ENCODE peak calls at places on chromosomes 6 and 20, in four cellular contexts. E, J, P and T are unnamed samples.
A peak's percentile ranks its signal among the peaks of the same experiment; 100 is the strongest.

GRCh38 chr6:120198033-120198432 is 848.5 kb upstream of the MAN1A1 start:
- DNase-seq in J (peak; percentile 0), E (peak; percentile 59), P (no peak), T (no peak)

GRCh38 chr20:12847862-12848261 is 160.9 kb upstream of the SPTLC3 start:
- DNase-seq in P (no peak), E (peak; percentile 11), J (no peak), T (no peak)

GRCh38 chr20:53917145-53918009 is 153.0 kb downstream of the BCAS1 start:
- DNase-seq in E (no peak), J (peak; percentile 73), P (peak; percentile 53), T (peak; percentile 93)

GRCh38 chr6:103122766-103123601 is 1729.5 kb downstream of the GRIK2 start:
- DNase-seq in E (peak; percentile 44), P (peak; percentile 3), J (peak; percentile 27), T (no peak)

GRCh38 chr6:57173056-57173885 is 1.1 kb downstream of the BAG2 start:
- DNase-seq in P (no peak), J (peak; percentile 36), E (peak; percentile 34), T (no peak)

GRCh38 chr20:61303217-61303616 is 51.2 kb downstream of the CDH4 start:
- DNase-seq in E (no peak), J (no peak), P (no peak), T (no peak)

GRCh38 chr6:153131037-153131981 is at the start of gene RGS17:
- DNase-seq in J (peak; percentile 100), P (no peak), E (no peak), T (no peak)

GRCh38 chr20:61964675-61965605 is 100.7 kb downstream of the TAF4 start:
- DNase-seq in P (no peak), J (no peak), E (no peak), T (no peak)

GRCh38 chr6:166500246-166500645 is 86.2 kb downstream of the RAMACL start:
- DNase-seq in E (no peak), J (peak; percentile 91), P (no peak), T (no peak)

GRCh38 chr6:36976509-36976908 is 9.5 kb downstream of the MTCH1 start:
- DNase-seq in J (no peak), E (no peak), P (no peak), T (no peak)

GRCh38 chr20:54624701-54625472 is 149.5 kb downstream of the DOK5 start:
- DNase-seq in P (no peak), J (no peak), E (no peak), T (no peak)

GRCh38 chr20:62742979-62743776 is 34.5 kb downstream of the NTSR1 start:
- DNase-seq in E (no peak), P (no peak), J (no peak), T (no peak)

GRCh38 chr20:47669927-47670890 is 115.1 kb downstream of the SULF2 start:
- DNase-seq in P (no peak), E (no peak), J (no peak), T (no peak)

GRCh38 chr6:41608443-41609151 is 29.7 kb upstream of the MDFI start:
- DNase-seq in P (no peak), J (no peak), E (no peak), T (no peak)

GRCh38 chr6:103273048-103273447 is 1586.7 kb downstream of the HACE1 start:
- DNase-seq in P (peak; percentile 5), E (peak; percentile 5), J (peak; percentile 23), T (no peak)

GRCh38 chr20:24610341-24611115 is 141.1 kb downstream of the SYNDIG1 start:
- DNase-seq in P (no peak), J (no peak), E (no peak), T (no peak)

GRCh38 chr20:10541668-10542411 is 106.7 kb downstream of the SLX4IP start:
- DNase-seq in J (no peak), P (no peak), E (peak; percentile 69), T (no peak)

GRCh38 chr6:49551126-49551865 is 828 bp downstream of the C6orf141 start:
- DNase-seq in P (no peak), E (no peak), J (no peak), T (no peak)

GRCh38 chr6:53659458-53659857 is 6.1 kb downstream of the KLHL31 start:
- DNase-seq in J (no peak), E (no peak), P (no peak), T (no peak)

GRCh38 chr20:37346526-37347346 is 796 bp downstream of the SRC start:
- DNase-seq in J (peak; percentile 83), E (no peak), P (peak; percentile 9), T (no peak)

GRCh38 chr6:84738996-84739865 is 25.2 kb downstream of the TBX18 start:
- DNase-seq in J (no peak), E (no peak), P (no peak), T (no peak)

GRCh38 chr6:158649289-158650143 is at the start of gene SYTL3:
- DNase-seq in E (no peak), P (no peak), J (no peak), T (peak; percentile 95)

GRCh38 chr6:12288844-12289654 is 1.1 kb upstream of the EDN1 start:
- DNase-seq in J (peak; percentile 75), P (peak; percentile 73), E (peak; percentile 18), T (peak; percentile 62)

GRCh38 chr6:113464959-113465358 is 392.2 kb upstream of the MARCKS start:
- DNase-seq in J (no peak), P (no peak), E (no peak), T (no peak)

GRCh38 chr6:138963531-138963930 is 24.5 kb downstream of the REPS1 start:
- DNase-seq in E (no peak), P (no peak), J (no peak), T (no peak)

GRCh38 chr6:32491703-32492102 is 38.4 kb downstream of the HLA-DRB5 start:
- DNase-seq in E (no peak), J (no peak), P (no peak), T (no peak)

GRCh38 chr6:161274488-161274858 is 612 bp upstream of the AGPAT4 start:
- DNase-seq in E (no peak), P (no peak), J (no peak), T (no peak)

GRCh38 chr6:41538556-41539182 is 7.5 kb upstream of the FOXP4 start:
- DNase-seq in E (no peak), J (no peak), P (no peak), T (no peak)

GRCh38 chr20:58103961-58104360 is 124.5 kb downstream of the ANKRD60 start:
- DNase-seq in P (no peak), J (no peak), E (no peak), T (no peak)

GRCh38 chr6:30766461-30767157 is 22.3 kb upstream of the IER3 start:
- DNase-seq in E (no peak), J (no peak), P (no peak), T (no peak)

GRCh38 chr6:125759184-125759902 is 9.9 kb downstream of the HEY2 start:
- DNase-seq in P (peak; percentile 77), E (no peak), J (peak; percentile 87), T (no peak)

GRCh38 chr6:45728674-45729073 is 287.0 kb downstream of the CLIC5 start:
- DNase-seq in J (no peak), E (no peak), P (no peak), T (no peak)

GRCh38 chr6:155089746-155090145 is 94.6 kb downstream of the TIAM2 start:
- DNase-seq in J (no peak), E (no peak), P (no peak), T (no peak)

GRCh38 chr6:87654117-87654516 is 47.9 kb downstream of the AKIRIN2 start:
- DNase-seq in P (no peak), J (no peak), E (no peak), T (no peak)
- TF ChIP-seq NFIC in P (no peak), J (no peak), E (no peak), T (no peak)

DNA sequence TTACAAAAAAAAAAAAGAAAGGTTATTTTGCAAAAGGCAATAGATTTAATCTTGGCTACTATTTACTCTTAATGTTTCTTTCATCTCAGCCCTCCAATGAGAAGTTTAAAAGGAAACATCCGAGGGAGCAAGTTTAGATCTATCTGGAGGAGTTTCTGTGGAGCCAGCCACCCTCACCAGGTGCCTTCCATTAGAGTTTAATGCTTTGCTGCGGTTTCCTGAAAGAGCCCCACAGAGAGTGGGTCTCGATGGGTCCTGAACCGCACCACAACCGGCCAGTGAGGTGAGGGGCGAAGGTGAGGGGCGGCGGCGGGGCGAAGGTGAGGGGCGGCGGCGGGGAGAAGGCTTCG is 594 bp downstream of the PRKN start:
- DNase-seq in E (no peak), P (no peak), J (no peak), T (no peak)
- TF ChIP-seq TAF1 in E (no peak), P (no peak), J (no peak), T (no peak)

GRCh38 chr20:48759631-48760245 is 68.1 kb downstream of the PREX1 start:
- DNase-seq in E (no peak), J (no peak), P (no peak), T (no peak)
- TF ChIP-seq NFIC in E (no peak), J (no peak), P (no peak), T (no peak)

GRCh38 chr6:157235600-157236039 is 87.7 kb downstream of the TMEM242 start:
- DNase-seq in E (peak; percentile 45), J (no peak), P (no peak), T (no peak)
- TF ChIP-seq TAF1 in E (no peak), J (no peak), P (no peak), T (no peak)

GRCh38 chr20:18323705-18324104 is 35.4 kb downstream of the ZNF133 start:
- DNase-seq in J (no peak), P (no peak), E (no peak), T (no peak)
- TF ChIP-seq NFIC in J (no peak), P (no peak), E (no peak), T (no peak)

GRCh38 chr6:169367507-169367906 is 113.9 kb upstream of the THBS2 start:
- DNase-seq in P (no peak), E (no peak), J (no peak), T (no peak)
- TF ChIP-seq TAF1 in P (no peak), E (no peak), J (no peak), T (no peak)

GRCh38 chr20:4045741-4046140 is 30.4 kb upstream of the RNF24 start:
- DNase-seq in P (no peak), J (no peak), E (no peak), T (no peak)
- TF ChIP-seq NFIC in P (no peak), J (no peak), E (no peak), T (no peak)

GRCh38 chr6:163393923-163394322 is 20.6 kb upstream of the QKI start:
- DNase-seq in E (no peak), P (no peak), J (no peak), T (no peak)

GRCh38 chr6:163390770-163391169 is 23.7 kb upstream of the QKI start:
- DNase-seq in P (no peak), J (no peak), E (no peak), T (no peak)

GRCh38 chr6:163394659-163395058 is 19.9 kb upstream of the QKI start:
- DNase-seq in P (no peak), J (no peak), E (no peak), T (no peak)

GRCh38 chr6:163391983-163392382 is 22.5 kb upstream of the QKI start:
- DNase-seq in E (no peak), J (no peak), P (no peak), T (no peak)

GRCh38 chr6:163392533-163392932 is 22.0 kb upstream of the QKI start:
- DNase-seq in J (no peak), E (no peak), P (peak; percentile 45), T (no peak)
- TF ChIP-seq TAF1 in J (no peak), E (no peak), P (no peak), T (no peak)

GRCh38 chr20:20161611-20162010 is 109.3 kb downstream of the CFAP61 start:
- DNase-seq in P (no peak), E (no peak), J (no peak), T (no peak)
- TF ChIP-seq NFIC in P (no peak), E (no peak), J (no peak), T (no peak)